ENCODE peak calls at places on chromosomes 1 and 21, in seven cellular contexts. One of them, this sample, is unnamed.

GRCh38 chr1:204692852-204693356 is 7.4 kb upstream of the LRRN2 start:
- DNase-seq in pancreas: no peak
- DNase-seq in cardiac fibroblast: no peak
- DNase-seq in NB4: no peak
- DNase-seq in GM12878: no peak
- DNase-seq in tibial artery: no peak
- DNase-seq in A673: no peak
- DNase-seq in this sample: no peak

GRCh38 chr1:44089371-44090070 is 29.1 kb upstream of the KLF17 start:
- DNase-seq in tibial artery: no peak
- DNase-seq in pancreas: no peak
- DNase-seq in A673: no peak
- DNase-seq in NB4: no peak
- DNase-seq in GM12878: no peak
- DNase-seq in cardiac fibroblast: no peak
- DNase-seq in this sample: peak; percentile 60

GRCh38 chr1:153490272-153491051 is 30.0 kb upstream of the S100A7 start:
- DNase-seq in cardiac fibroblast: peak; percentile 97
- DNase-seq in NB4: peak; percentile 69
- DNase-seq in tibial artery: peak; percentile 92
- DNase-seq in pancreas: peak; percentile 43
- DNase-seq in A673: peak; percentile 85
- DNase-seq in GM12878: no peak
- DNase-seq in this sample: peak; percentile 98

GRCh38 chr1:240806201-240806745 is 194.3 kb upstream of the GREM2 start:
- DNase-seq in GM12878: no peak
- DNase-seq in cardiac fibroblast: no peak
- DNase-seq in pancreas: no peak
- DNase-seq in A673: no peak
- DNase-seq in tibial artery: no peak
- DNase-seq in NB4: no peak
- DNase-seq in this sample: peak; percentile 46

GRCh38 chr1:209685835-209686234 is 10.6 kb downstream of the G0S2 start:
- DNase-seq in cardiac fibroblast: no peak
- DNase-seq in pancreas: no peak
- DNase-seq in tibial artery: no peak
- DNase-seq in A673: no peak
- DNase-seq in NB4: no peak
- DNase-seq in GM12878: no peak
- DNase-seq in this sample: no peak

GRCh38 chr1:172343246-172344099 is 77.0 kb upstream of the C1orf105 start:
- DNase-seq in GM12878: no peak
- DNase-seq in A673: peak; percentile 65
- DNase-seq in NB4: peak; percentile 12
- DNase-seq in tibial artery: no peak
- DNase-seq in cardiac fibroblast: peak; percentile 93
- DNase-seq in pancreas: no peak
- DNase-seq in this sample: peak; percentile 47

GRCh38 chr21:32256873-32257620 is 21.8 kb downstream of the MIS18A start:
- DNase-seq in A673: peak; percentile 55
- DNase-seq in NB4: no peak
- DNase-seq in tibial artery: peak; percentile 84
- DNase-seq in pancreas: peak; percentile 80
- DNase-seq in cardiac fibroblast: peak; percentile 89
- DNase-seq in GM12878: no peak
- DNase-seq in this sample: peak; percentile 55

GRCh38 chr1:59158321-59158720 is 138.6 kb upstream of the FGGY start:
- DNase-seq in NB4: no peak
- DNase-seq in GM12878: no peak
- DNase-seq in tibial artery: no peak
- DNase-seq in pancreas: no peak
- DNase-seq in cardiac fibroblast: no peak
- DNase-seq in A673: no peak
- DNase-seq in this sample: no peak

GRCh38 chr1:58885998-58886397 is 102.2 kb upstream of the JUN start:
- DNase-seq in pancreas: no peak
- DNase-seq in GM12878: no peak
- DNase-seq in A673: no peak
- DNase-seq in NB4: peak; percentile 42
- DNase-seq in tibial artery: peak; percentile 77
- DNase-seq in cardiac fibroblast: peak; percentile 34
- DNase-seq in this sample: no peak

GRCh38 chr1:41662061-41662655 is 177.7 kb upstream of the EDN2 start:
- DNase-seq in GM12878: no peak
- DNase-seq in NB4: peak; percentile 67
- DNase-seq in pancreas: peak; percentile 46
- DNase-seq in cardiac fibroblast: peak; percentile 75
- DNase-seq in A673: peak; percentile 84
- DNase-seq in tibial artery: peak; percentile 69
- DNase-seq in this sample: peak; percentile 59

GRCh38 chr1:193763313-193763712 is 576.9 kb upstream of the B3GALT2 start:
- DNase-seq in A673: no peak
- DNase-seq in GM12878: no peak
- DNase-seq in pancreas: no peak
- DNase-seq in cardiac fibroblast: peak; percentile 25
- DNase-seq in tibial artery: no peak
- DNase-seq in NB4: no peak
- DNase-seq in this sample: no peak

GRCh38 chr1:228668553-228669400 is 66.5 kb upstream of the RHOU start:
- DNase-seq in GM12878: no peak
- DNase-seq in NB4: peak; percentile 75
- DNase-seq in cardiac fibroblast: peak; percentile 34
- DNase-seq in A673: no peak
- DNase-seq in tibial artery: peak; percentile 64
- DNase-seq in pancreas: no peak
- DNase-seq in this sample: peak; percentile 31

GRCh38 chr1:163168053-163168452 is 34.7 kb downstream of the RGS5 start:
- DNase-seq in pancreas: no peak
- DNase-seq in cardiac fibroblast: peak; percentile 98
- DNase-seq in GM12878: no peak
- DNase-seq in tibial artery: no peak
- DNase-seq in NB4: no peak
- DNase-seq in A673: peak; percentile 97
- DNase-seq in this sample: peak; percentile 84

GRCh38 chr1:63643926-63644325 is 50.7 kb downstream of the PGM1 start:
- DNase-seq in tibial artery: no peak
- DNase-seq in pancreas: peak; percentile 73
- DNase-seq in GM12878: no peak
- DNase-seq in NB4: no peak
- DNase-seq in cardiac fibroblast: no peak
- DNase-seq in A673: no peak
- DNase-seq in this sample: no peak

GRCh38 chr1:228538831-228539230 is 51.6 kb downstream of the RNF187 start:
- DNase-seq in GM12878: no peak
- DNase-seq in NB4: no peak
- DNase-seq in cardiac fibroblast: no peak
- DNase-seq in A673: no peak
- DNase-seq in pancreas: no peak
- DNase-seq in tibial artery: no peak
- DNase-seq in this sample: no peak

GRCh38 chr1:182080955-182081582 is 19.6 kb upstream of the ZNF648 start:
- DNase-seq in GM12878: no peak
- DNase-seq in A673: peak; percentile 54
- DNase-seq in NB4: peak; percentile 81
- DNase-seq in pancreas: no peak
- DNase-seq in tibial artery: no peak
- DNase-seq in cardiac fibroblast: peak; percentile 43
- DNase-seq in this sample: peak; percentile 56

GRCh38 chr1:49199564-49199963 is 422.9 kb upstream of the BEND5 start:
- DNase-seq in A673: no peak
- DNase-seq in GM12878: no peak
- DNase-seq in pancreas: no peak
- DNase-seq in cardiac fibroblast: no peak
- DNase-seq in tibial artery: no peak
- DNase-seq in NB4: no peak
- DNase-seq in this sample: no peak

GRCh38 chr1:3069491-3070303 is 694 bp downstream of the PRDM16 start:
- DNase-seq in GM12878: no peak
- DNase-seq in NB4: peak; percentile 8
- DNase-seq in cardiac fibroblast: peak; percentile 51
- DNase-seq in pancreas: peak; percentile 71
- DNase-seq in A673: peak; percentile 48
- DNase-seq in tibial artery: peak; percentile 55
- DNase-seq in this sample: peak; percentile 36

GRCh38 chr1:2610036-2610720 is 22.6 kb downstream of the MMEL1 start:
- DNase-seq in pancreas: peak; percentile 12
- DNase-seq in A673: no peak
- DNase-seq in tibial artery: no peak
- DNase-seq in GM12878: no peak
- DNase-seq in NB4: no peak
- DNase-seq in cardiac fibroblast: no peak
- DNase-seq in this sample: no peak

GRCh38 chr1:154959448-154959825 is 2.1 kb downstream of the PYGO2 start:
- DNase-seq in pancreas: no peak
- DNase-seq in NB4: no peak
- DNase-seq in GM12878: no peak
- DNase-seq in cardiac fibroblast: no peak
- DNase-seq in tibial artery: no peak
- DNase-seq in A673: no peak
- DNase-seq in this sample: no peak

GRCh38 chr21:33968082-33968997 is 52.7 kb upstream of the ATP5PO start:
- DNase-seq in cardiac fibroblast: peak; percentile 80
- DNase-seq in pancreas: no peak
- DNase-seq in NB4: peak; percentile 27
- DNase-seq in GM12878: no peak
- DNase-seq in A673: peak; percentile 96
- DNase-seq in tibial artery: no peak
- DNase-seq in this sample: peak; percentile 68

DNA sequence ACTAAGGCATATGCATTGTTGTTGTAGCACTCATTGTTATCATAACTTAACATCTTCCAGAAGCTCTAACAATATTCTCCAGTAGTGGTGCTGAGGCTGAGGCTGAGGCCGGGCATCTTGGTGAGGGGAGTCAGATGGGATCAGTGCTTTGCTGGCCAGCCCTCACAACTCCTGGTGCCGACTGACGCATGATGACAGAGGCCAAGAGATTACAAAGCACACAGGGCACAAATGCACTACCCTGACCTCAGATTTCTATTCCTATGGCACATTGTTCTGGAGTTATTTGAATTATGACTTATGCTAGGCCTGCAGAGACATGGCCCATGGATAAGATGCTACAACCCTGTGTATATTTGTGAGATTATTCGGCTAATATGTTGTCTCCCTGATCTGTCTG is 8.3 kb upstream of the IGSF5 start:
- DNase-seq in cardiac fibroblast: no peak
- DNase-seq in NB4: no peak
- DNase-seq in pancreas: no peak
- DNase-seq in GM12878: no peak
- DNase-seq in tibial artery: no peak
- DNase-seq in A673: no peak
- DNase-seq in this sample: no peak
- H3K4me3 ChIP-seq in cardiac fibroblast: no peak overlapping the region
- H3K4me3 ChIP-seq in NB4: no peak overlapping the region
- H3K4me3 ChIP-seq in pancreas: no peak overlapping the region
- H3K4me3 ChIP-seq in GM12878: no peak overlapping the region
- H3K4me3 ChIP-seq in tibial artery: no peak overlapping the region
- H3K4me3 ChIP-seq in A673: no peak overlapping the region
- H3K4me3 ChIP-seq in this sample: no peak overlapping the region

GRCh38 chr1:11741919-11742598 is 6.1 kb downstream of the AGTRAP start:
- DNase-seq in tibial artery: no peak
- DNase-seq in GM12878: no peak
- DNase-seq in A673: no peak
- DNase-seq in NB4: no peak
- DNase-seq in cardiac fibroblast: no peak
- DNase-seq in pancreas: no peak
- DNase-seq in this sample: no peak
- TF ChIP-seq CTCF in tibial artery: no peak
- TF ChIP-seq CTCF in GM12878: no peak
- TF ChIP-seq CTCF in A673: no peak
- TF ChIP-seq CTCF in NB4: peak; percentile 5
- TF ChIP-seq CTCF in cardiac fibroblast: no peak
- TF ChIP-seq CTCF in pancreas: no peak
- TF ChIP-seq CTCF in this sample: no peak

DNA sequence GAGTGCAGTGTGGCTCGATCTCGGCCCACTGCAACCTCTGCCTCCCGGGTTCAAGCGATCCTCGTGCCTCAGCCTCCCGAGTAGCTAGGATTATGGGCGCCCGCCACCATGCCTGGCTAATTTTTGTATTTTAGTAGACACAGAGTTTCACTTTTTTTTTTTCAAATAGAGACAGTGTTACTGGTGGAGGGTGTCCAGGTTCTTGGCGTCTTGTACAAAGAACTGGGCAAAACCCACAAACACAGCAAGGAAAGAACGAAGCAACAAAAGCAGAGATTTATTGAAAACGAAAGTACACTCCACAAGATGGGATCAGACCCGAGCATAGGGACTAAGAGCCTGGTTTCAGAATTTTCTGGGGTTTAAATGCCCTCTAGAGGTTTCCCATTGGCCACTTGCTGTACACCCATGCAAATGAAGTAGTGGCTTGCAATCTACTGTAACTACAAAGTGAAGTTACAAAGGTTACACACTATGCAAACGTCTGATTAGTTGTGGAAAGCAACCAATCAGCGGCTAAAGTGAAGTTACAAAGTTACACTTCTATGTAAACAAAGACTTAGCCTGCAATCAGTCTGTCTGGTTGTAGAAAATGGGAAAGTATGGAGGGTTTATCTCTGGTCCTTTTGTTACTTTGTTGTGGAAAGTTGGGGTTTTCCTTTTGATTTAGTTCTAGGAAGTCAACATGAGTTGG is 199.1 kb downstream of the DYRK1A start:
- DNase-seq in NB4: peak; percentile 22
- DNase-seq in tibial artery: no peak
- DNase-seq in GM12878: no peak
- DNase-seq in pancreas: no peak
- DNase-seq in A673: peak; percentile 45
- DNase-seq in cardiac fibroblast: peak; percentile 15
- DNase-seq in this sample: no peak
- H3K4me3 ChIP-seq in NB4: no peak overlapping the region
- H3K4me3 ChIP-seq in tibial artery: peak overlapping the region; percentile 8
- H3K4me3 ChIP-seq in GM12878: no peak overlapping the region
- H3K4me3 ChIP-seq in pancreas: no peak overlapping the region
- H3K4me3 ChIP-seq in A673: no peak overlapping the region
- H3K4me3 ChIP-seq in cardiac fibroblast: no peak overlapping the region
- H3K4me3 ChIP-seq in this sample: no peak overlapping the region

DNA sequence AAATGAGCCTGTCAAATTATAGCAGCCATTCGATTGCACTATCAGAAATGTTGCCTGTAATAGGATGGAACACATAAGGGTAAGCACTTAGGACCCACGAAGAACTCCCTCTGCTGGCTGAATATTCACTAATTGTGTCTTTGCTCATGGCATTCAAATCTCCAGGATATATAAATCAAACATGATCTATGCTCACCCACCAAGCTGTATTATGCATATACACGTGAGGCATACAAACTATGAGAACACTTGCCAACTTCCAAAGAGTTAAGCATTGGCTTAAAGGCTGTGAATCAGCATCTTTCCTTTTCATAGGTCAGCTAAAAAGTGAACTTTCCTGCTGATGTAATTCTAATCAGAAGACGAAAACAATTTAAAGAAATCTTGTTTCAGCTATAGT is 34.5 kb downstream of the TMPRSS15 start:
- DNase-seq in GM12878: no peak
- DNase-seq in pancreas: no peak
- DNase-seq in A673: peak; percentile 61
- DNase-seq in NB4: peak; percentile 30
- DNase-seq in tibial artery: no peak
- DNase-seq in cardiac fibroblast: no peak
- DNase-seq in this sample: peak; percentile 1
- TF ChIP-seq CTCF in GM12878: no peak
- TF ChIP-seq CTCF in pancreas: no peak
- TF ChIP-seq CTCF in A673: peak; percentile 56
- TF ChIP-seq CTCF in NB4: peak; percentile 27
- TF ChIP-seq CTCF in tibial artery: no peak
- TF ChIP-seq CTCF in cardiac fibroblast: no peak
- TF ChIP-seq CTCF in this sample: no peak

This sample was measured in epithelial cell of esophagus.